ENCODE peak calls at places on chromosomes 11 and 22, in seven cellular contexts. X is AG09309; M is activated T-helper 1 cell treated with anti-CD3 and anti-CD28 coated beads, Interleukin-12 subunit alpha, Interleukin-12 subunit beta, Interleukin-2, Interleukin-4 antibody, amounts not matched to agents 30 ng/mL and 10 ng/mL and 1 ng/mL, durations not matched to agents 14 hours and 24 hours and 36 hours; W is iris pigment epithelial cell; Z is stimulated activated CD4-positive, alpha-beta T cell treated with anti-CD3 and anti-CD28 coated beads, Interleukin-12 subunit alpha, Interleukin-12 subunit beta, amount 100 ng/mL, for 4 hours; R is fibroblast of the conjunctiva; J is heart left ventricle. Y is an unnamed sample.

GRCh38 chr11:76209956-76210885 is 3.9 kb upstream of the WNT11 start:
- DNase-seq in M (no peak), X (peak; percentile 23), J (peak; percentile 62), Z (no peak), W (peak; percentile 81), R (no peak), Y (peak; percentile 10)

GRCh38 chr22:19663821-19664325 is 50.4 kb upstream of the SEPTIN5 start:
- DNase-seq in W (peak; percentile 43), Z (no peak), R (peak; percentile 10), M (no peak), X (no peak), J (peak; percentile 86), Y (peak; percentile 9)

GRCh38 chr11:46315783-46316563 is 31.3 kb upstream of the DGKZ start:
- DNase-seq in R (no peak), Z (no peak), W (no peak), J (peak; percentile 88), M (no peak), X (no peak), Y (no peak)

GRCh38 chr11:126173257-126173656 is 38.2 kb downstream of the RPUSD4 start:
- DNase-seq in M (no peak), J (no peak), R (no peak), W (no peak), X (no peak), Z (no peak), Y (no peak)

GRCh38 chr22:40397436-40397835 is 27.0 kb downstream of the SGSM3 start:
- DNase-seq in X (no peak), R (no peak), J (no peak), W (peak; percentile 38), M (no peak), Z (no peak), Y (peak; percentile 35)

GRCh38 chr22:27401321-27401720 is 400.2 kb downstream of the MN1 start:
- DNase-seq in W (no peak), J (no peak), R (no peak), Z (no peak), X (no peak), M (no peak), Y (no peak)

GRCh38 chr22:32866953-32867352 is 65.4 kb downstream of the TIMP3 start:
- DNase-seq in M (no peak), Z (no peak), X (no peak), R (no peak), W (no peak), J (no peak), Y (no peak)

GRCh38 chr11:70077411-70078094 is 564 bp upstream of the ANO1 start:
- DNase-seq in R (no peak), X (no peak), M (no peak), W (no peak), Z (no peak), J (no peak), Y (no peak)

GRCh38 chr11:17388609-17389204 is at the start of gene KCNJ11:
- DNase-seq in Z (no peak), R (no peak), X (no peak), W (no peak), M (no peak), J (no peak), Y (no peak)

GRCh38 chr22:30650508-30651116 is 15.0 kb downstream of the SLC35E4 start:
- DNase-seq in W (no peak), J (no peak), M (no peak), R (no peak), X (no peak), Z (no peak), Y (no peak)

GRCh38 chr11:68498313-68498712 is 37.8 kb downstream of the PPP6R3 start:
- DNase-seq in M (no peak), Z (no peak), X (no peak), J (peak; percentile 40), R (no peak), W (peak; percentile 22), Y (no peak)

GRCh38 chr11:45319077-45319476 is 32.9 kb upstream of the SYT13 start:
- DNase-seq in W (no peak), X (no peak), Z (no peak), J (no peak), M (no peak), R (no peak), Y (no peak)

GRCh38 chr22:38435960-38436359 is 19.0 kb downstream of the KCNJ4 start:
- DNase-seq in X (no peak), M (no peak), Z (no peak), J (no peak), R (no peak), W (no peak), Y (no peak)

GRCh38 chr22:27796118-27796517 is 5.4 kb downstream of the MN1 start:
- DNase-seq in M (no peak), X (no peak), Z (no peak), R (no peak), J (no peak), W (no peak), Y (no peak)

GRCh38 chr11:107606122-107606521 is 15.2 kb downstream of the ELMOD1 start:
- DNase-seq in X (no peak), W (peak; percentile 5), J (no peak), M (no peak), R (no peak), Z (no peak), Y (no peak)

GRCh38 chr11:14386895-14387480 is 28.0 kb upstream of the RRAS2 start:
- DNase-seq in R (peak; percentile 62), M (no peak), J (peak; percentile 37), W (peak; percentile 85), X (peak; percentile 35), Z (no peak), Y (peak; percentile 65)

GRCh38 chr11:131246589-131247164 is 123.7 kb upstream of the NTM start:
- DNase-seq in R (no peak), J (peak; percentile 44), M (no peak), X (no peak), Z (no peak), W (no peak), Y (no peak)

GRCh38 chr11:69645801-69646492 is 5.0 kb downstream of the CCND1 start:
- DNase-seq in Z (no peak), J (no peak), R (no peak), W (no peak), X (no peak), M (no peak), Y (no peak)

GRCh38 chr11:37774441-37774840 is 1176.4 kb upstream of the RAG2 start:
- DNase-seq in R (no peak), M (no peak), Z (no peak), J (no peak), W (no peak), X (no peak), Y (no peak)

GRCh38 chr11:36292311-36292722 is 3.1 kb upstream of the COMMD9 start:
- DNase-seq in Z (no peak), X (no peak), M (peak; percentile 13), W (peak; percentile 54), R (peak; percentile 35), J (no peak), Y (no peak)

GRCh38 chr11:100578966-100579365 is 108.1 kb upstream of the ARHGAP42 start:
- DNase-seq in Z (no peak), M (no peak), W (peak; percentile 72), R (no peak), J (no peak), X (no peak), Y (no peak)

GRCh38 chr11:32081901-32082300 is 9.0 kb upstream of the RCN1 start:
- DNase-seq in Z (no peak), X (no peak), J (no peak), M (no peak), W (no peak), R (no peak), Y (no peak)

GRCh38 chr11:111639226-111639925 is 37.1 kb downstream of the SIK2 start:
- DNase-seq in J (no peak), Z (no peak), X (no peak), W (no peak), R (no peak), M (no peak), Y (no peak)

GRCh38 chr22:27857441-27857840 is 55.9 kb upstream of the MN1 start:
- DNase-seq in X (peak; percentile 59), R (peak; percentile 68), Z (no peak), J (peak; percentile 37), W (peak; percentile 48), M (no peak), Y (no peak)

GRCh38 chr22:23013612-23014011 is 56.7 kb upstream of the GNAZ start:
- DNase-seq in Z (no peak), R (no peak), M (no peak), J (no peak), W (no peak), X (no peak), Y (no peak)

GRCh38 chr11:34275486-34275885 is 82.3 kb downstream of the ABTB2 start:
- DNase-seq in Z (no peak), J (no peak), R (no peak), X (no peak), M (no peak), W (no peak), Y (no peak)

GRCh38 chr11:116605543-116605942 is 167.2 kb downstream of the BUD13 start:
- DNase-seq in R (no peak), W (no peak), J (no peak), M (no peak), X (no peak), Z (no peak), Y (no peak)